ENCODE peak calls at places on chromosome 5, in ten cellular contexts. B, Y, N, M, P, H, J, O, X and F are unnamed samples.

GRCh38 chr5:88236866-88237642 is 31.6 kb downstream of the TMEM161B start:
- DNase-seq in J (no peak), B (no peak), N (no peak), O (no peak), H (no peak), X (no peak), P (peak), Y (peak), M (no peak), F (no peak)

GRCh38 chr5:171951218-171951617 is 55.2 kb downstream of the FBXW11 start:
- DNase-seq in N (no peak), B (no peak), J (no peak), P (no peak), H (no peak), X (no peak), M (no peak), O (no peak), Y (no peak), F (no peak)

GRCh38 chr5:19018822-19019221 is 969.2 kb downstream of the CDH18 start:
- DNase-seq in X (no peak), J (no peak), P (no peak), N (no peak), M (no peak), B (no peak), Y (no peak), H (no peak), O (no peak), F (no peak)

GRCh38 chr5:71533614-71534013 is 53.5 kb upstream of the MCCC2 start:
- DNase-seq in O (peak), M (no peak), B (no peak), X (no peak), J (peak), Y (no peak), H (no peak), N (peak), P (no peak), F (no peak)

GRCh38 chr5:126575644-126576043 is 19.4 kb downstream of the ALDH7A1 start:
- DNase-seq in B (no peak), X (no peak), Y (no peak), J (no peak), N (no peak), H (no peak), M (no peak), O (no peak), P (no peak), F (no peak)

GRCh38 chr5:132737982-132738770 is 830 bp upstream of the KIF3A start:
- DNase-seq in J (no peak), M (no peak), N (no peak), Y (no peak), P (no peak), X (no peak), B (no peak), H (no peak), O (no peak), F (no peak)

GRCh38 chr5:132887326-132887725 is 13.9 kb downstream of the LEAP2 start:
- DNase-seq in J (no peak), M (no peak), H (no peak), O (peak), X (no peak), B (no peak), P (no peak), Y (no peak), N (no peak), F (no peak)

GRCh38 chr5:53023969-53024368 is 34.8 kb downstream of the ITGA2 start:
- DNase-seq in J (no peak), Y (peak), O (no peak), N (no peak), P (no peak), M (no peak), H (no peak), B (no peak), X (no peak), F (no peak)

GRCh38 chr5:150291388-150292385 is 2.1 kb upstream of the CAMK2A start:
- DNase-seq in O (no peak), M (no peak), N (no peak), J (no peak), X (no peak), B (no peak), H (no peak), Y (no peak), P (peak), F (peak)

GRCh38 chr5:52989025-52989780 is at the start of gene ITGA2:
- DNase-seq in P (peak), H (no peak), M (no peak), Y (peak), X (peak), J (no peak), O (no peak), N (peak), B (peak), F (peak)

GRCh38 chr5:159198063-159199036 is 11.0 kb downstream of the RNF145 start:
- DNase-seq in B (no peak), X (no peak), P (no peak), M (no peak), J (peak), N (no peak), Y (no peak), H (no peak), O (peak), F (no peak)

GRCh38 chr5:143016777-143017374 is 246.7 kb downstream of the ARHGAP26 start:
- DNase-seq in O (peak), B (peak), X (no peak), H (no peak), Y (peak), J (peak), P (peak), N (peak), M (peak), F (no peak)

GRCh38 chr5:179607449-179607931 is 16.0 kb downstream of the HNRNPH1 start:
- DNase-seq in P (peak), N (no peak), M (peak), Y (no peak), H (no peak), J (no peak), B (no peak), O (no peak), X (no peak), F (peak)

GRCh38 chr5:139743804-139744203 is 51.8 kb upstream of the PSD2 start:
- DNase-seq in J (no peak), H (no peak), X (no peak), O (no peak), N (no peak), B (no peak), Y (no peak), M (no peak), P (no peak), F (no peak)

GRCh38 chr5:141508808-141509611 is 20.1 kb downstream of the PCDHGC5 start:
- DNase-seq in Y (peak), B (no peak), J (peak), H (no peak), O (peak), X (no peak), M (no peak), N (peak), P (peak), F (peak)

GRCh38 chr5:115758356-115758755 is 58.1 kb downstream of the CDO1 start:
- DNase-seq in P (no peak), X (no peak), B (no peak), H (no peak), Y (no peak), M (no peak), J (no peak), O (no peak), N (no peak), F (no peak)

GRCh38 chr5:143085319-143085917 is 315.2 kb downstream of the ARHGAP26 start:
- DNase-seq in P (peak), O (no peak), Y (no peak), J (no peak), N (no peak), X (no peak), B (no peak), H (peak), M (peak), F (no peak)

GRCh38 chr5:115842089-115842881 is 550 bp downstream of the AP3S1 start:
- DNase-seq in Y (peak), P (peak), J (peak), H (no peak), O (peak), X (no peak), B (no peak), M (peak), N (no peak), F (no peak)

GRCh38 chr5:77155179-77155839 is 55.2 kb upstream of the PDE8B start:
- DNase-seq in O (no peak), M (no peak), P (peak), H (no peak), Y (no peak), J (no peak), X (no peak), B (peak), N (peak), F (no peak)

GRCh38 chr5:137344723-137345322 is 154.3 kb downstream of the SPOCK1 start:
- DNase-seq in P (peak), Y (peak), J (peak), O (peak), B (no peak), X (no peak), N (peak), M (peak), H (peak), F (peak)

GRCh38 chr5:81749562-81750307 is 1.2 kb downstream of the SSBP2 start:
- DNase-seq in O (peak), M (no peak), P (peak), J (peak), N (peak), B (peak), Y (peak), X (peak), H (no peak), F (peak)

GRCh38 chr5:142758062-142758802 is 11.9 kb upstream of the ARHGAP26 start:
- DNase-seq in B (no peak), J (no peak), M (no peak), N (no peak), H (no peak), P (no peak), Y (no peak), X (no peak), O (no peak), F (no peak)

GRCh38 chr5:180739271-180739670 is 587 bp downstream of the OR2Y1 start:
- DNase-seq in P (no peak), O (no peak), B (no peak), X (no peak), H (no peak), Y (no peak), M (no peak), N (no peak), J (no peak), F (no peak)

GRCh38 chr5:1430121-1430795 is 15.0 kb downstream of the SLC6A3 start:
- DNase-seq in P (no peak), J (no peak), O (no peak), M (no peak), B (no peak), N (no peak), H (no peak), X (no peak), Y (no peak), F (peak)

GRCh38 chr5:141494761-141495455 is 6.0 kb downstream of the PCDHGC5 start:
- DNase-seq in O (no peak), Y (no peak), B (no peak), P (peak), M (no peak), X (no peak), H (no peak), J (no peak), N (no peak), F (peak)

GRCh38 chr5:175620527-175620926 is 37.3 kb upstream of the HRH2 start:
- DNase-seq in M (no peak), N (no peak), Y (no peak), B (no peak), P (no peak), H (no peak), X (no peak), J (no peak), O (no peak), F (no peak)

GRCh38 chr5:57324159-57324558 is 150.3 kb downstream of the GPBP1 start:
- DNase-seq in Y (no peak), J (no peak), M (no peak), H (no peak), P (no peak), O (no peak), B (no peak), X (no peak), N (no peak), F (no peak)

GRCh38 chr5:57750891-57751290 is 268.3 kb upstream of the ACTBL2 start:
- DNase-seq in H (no peak), O (no peak), B (no peak), J (no peak), M (no peak), Y (no peak), P (no peak), N (no peak), X (no peak), F (no peak)

GRCh38 chr5:35683466-35683865 is 65.8 kb downstream of the SPEF2 start:
- DNase-seq in N (no peak), J (no peak), P (no peak), Y (no peak), H (no peak), X (no peak), M (no peak), O (no peak), B (no peak), F (no peak)